ENCODE peak calls at places on chromosomes 6 and 20, in nine cellular contexts. J, P, X, V, Q, E, R, H and M are unnamed samples.

GRCh38 chr6:84052204-84052882 is 18.8 kb downstream of the MRAP2 start:
- DNase-seq in J (peak), P (peak), X (no peak), V (no peak), Q (peak), E (peak), R (peak), H (peak), M (peak)

GRCh38 chr6:147190556-147190955 is 13.7 kb upstream of the STXBP5 start:
- DNase-seq in J (no peak), P (no peak), X (no peak), V (no peak), Q (no peak), E (no peak), R (no peak), H (peak), M (no peak)

GRCh38 chr6:68635706-68636513 is 828 bp downstream of the ADGRB3 start:
- DNase-seq in J (peak), P (no peak), X (no peak), V (no peak), Q (peak), E (no peak), R (no peak), H (no peak), M (no peak)

GRCh38 chr6:73169111-73169510 is 56.2 kb downstream of the KHDC1L start:
- DNase-seq in J (no peak), P (no peak), X (no peak), V (no peak), Q (no peak), E (no peak), R (no peak), H (no peak), M (no peak)

GRCh38 chr20:1900321-1900791 is 5.1 kb downstream of the SIRPA start:
- DNase-seq in J (peak), P (peak), X (no peak), V (peak), Q (peak), E (no peak), R (peak), H (peak), M (peak)

GRCh38 chr6:121482004-121482693 is 46.7 kb downstream of the GJA1 start:
- DNase-seq in J (no peak), P (peak), X (no peak), V (no peak), Q (no peak), E (no peak), R (peak), H (no peak), M (peak)

GRCh38 chr20:18588554-18589043 is 745 bp downstream of the DTD1 start:
- DNase-seq in J (no peak), P (no peak), X (no peak), V (no peak), Q (no peak), E (no peak), R (no peak), H (no peak), M (no peak)

GRCh38 chr6:87718662-87719433 is 16.8 kb upstream of the AKIRIN2 start:
- DNase-seq in J (no peak), P (peak), X (no peak), V (peak), Q (no peak), E (no peak), R (no peak), H (no peak), M (no peak)

GRCh38 chr20:12056836-12057235 is 139.1 kb downstream of the BTBD3 start:
- DNase-seq in J (no peak), P (no peak), X (no peak), V (no peak), Q (no peak), E (no peak), R (no peak), H (no peak), M (no peak)